ENCODE peak calls at places on chromosomes 11 and 22, in six cellular contexts. W is A673, L is upper lobe of right lung, P is WTC11, C is astrocyte of the cerebellum, K is gastrocnemius medialis. U is an unnamed sample.

GRCh38 chr11:117414724-117415123 is 87.1 kb downstream of the CEP164 start:
- DNase-seq in W (no peak), L (no peak), P (no peak), C (no peak), K (no peak), U (no peak)

GRCh38 chr11:2794419-2794795 is 91.2 kb downstream of the CDKN1C start:
- DNase-seq in W (no peak), L (peak; percentile 52), P (peak; percentile 4), C (no peak), K (no peak), U (no peak)

GRCh38 chr11:108364159-108364558 is 103.2 kb downstream of the C11orf65 start:
- DNase-seq in W (no peak), L (no peak), P (no peak), C (no peak), K (no peak), U (no peak)

GRCh38 chr22:49582171-49582570 is 245.5 kb downstream of the BRD1 start:
- DNase-seq in W (no peak), L (no peak), P (no peak), C (no peak), K (no peak), U (no peak)

GRCh38 chr22:49519117-49519737 is 308.4 kb downstream of the BRD1 start:
- DNase-seq in W (no peak), L (no peak), P (no peak), C (no peak), K (no peak), U (no peak)

GRCh38 chr11:114377612-114378267 is 22.6 kb downstream of the C11orf71 start:
- DNase-seq in W (peak; percentile 74), L (no peak), P (no peak), C (no peak), K (no peak), U (no peak)

GRCh38 chr11:71491531-71492329 is 35.3 kb upstream of the KRTAP5-7 start:
- DNase-seq in W (no peak), L (peak; percentile 48), P (no peak), C (no peak), K (no peak), U (no peak)

GRCh38 chr22:17728786-17729185 is 45.5 kb downstream of the BID start:
- DNase-seq in W (no peak), L (no peak), P (no peak), C (no peak), K (no peak), U (no peak)

GRCh38 chr11:554824-555499 is 5.6 kb downstream of the LMNTD2 start:
- DNase-seq in W (peak; percentile 80), L (peak; percentile 88), P (peak; percentile 85), C (no peak), K (no peak), U (peak; percentile 94)

DNA sequence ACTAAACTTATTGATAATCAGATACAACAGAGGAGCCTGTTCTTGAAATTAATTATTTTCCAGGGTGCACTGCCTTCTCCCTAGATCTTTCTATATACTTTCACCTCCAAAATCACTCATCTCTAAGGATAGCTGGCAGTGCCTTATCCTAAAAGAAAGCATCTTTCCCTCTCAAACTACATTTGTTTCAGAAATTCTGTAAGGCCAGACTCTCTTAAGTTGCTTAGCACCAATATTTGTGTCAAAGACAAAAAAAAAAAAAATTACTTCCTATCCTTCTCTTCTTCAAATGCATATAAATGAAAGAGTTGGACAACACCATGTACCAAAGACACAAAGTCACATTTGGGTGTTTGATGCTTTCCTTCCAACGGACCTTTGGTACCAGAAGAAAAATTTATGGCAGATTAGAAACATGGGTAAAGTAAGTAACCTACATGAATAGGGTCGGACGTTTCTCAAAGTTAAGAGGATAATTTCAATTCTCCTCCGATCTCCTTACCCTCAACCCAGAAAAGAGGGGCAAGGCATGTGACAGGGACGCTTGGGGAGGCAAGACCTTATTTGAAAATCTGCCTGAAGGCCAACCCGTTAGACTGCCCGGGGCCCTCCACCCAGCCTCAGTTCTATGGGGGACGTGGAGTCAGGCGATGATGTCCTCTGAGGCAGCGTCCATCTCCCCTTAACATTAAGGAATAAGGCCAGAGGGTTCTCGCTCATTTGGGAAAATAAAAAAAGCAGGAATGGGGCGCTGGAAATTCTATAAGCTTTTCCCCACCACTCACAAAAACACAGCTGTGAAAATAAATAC is 66.3 kb downstream of the ETS1 start:
- DNase-seq in W (no peak), L (no peak), P (no peak), C (no peak), K (no peak), U (no peak)
- TF ChIP-seq CTCF in W (no peak), L (no peak), P (no peak), C (no peak), K (no peak), U (no peak)

GRCh38 chr22:20588843-20589581 is 81.6 kb downstream of the MED15 start:
- DNase-seq in W (no peak), L (no peak), P (no peak), C (no peak), K (no peak), U (no peak)

GRCh38 chr22:20586403-20586745 is 79.0 kb downstream of the MED15 start:
- DNase-seq in W (no peak), L (peak; percentile 61), P (no peak), C (no peak), K (no peak), U (no peak)

GRCh38 chr22:20587206-20587958 is 80.0 kb downstream of the MED15 start:
- DNase-seq in W (no peak), L (no peak), P (no peak), C (no peak), K (no peak), U (no peak)

GRCh38 chr22:20589614-20590476 is 82.4 kb downstream of the MED15 start:
- DNase-seq in W (no peak), L (peak; percentile 62), P (no peak), C (no peak), K (no peak), U (no peak)

GRCh38 chr22:20588092-20588842 is 80.9 kb downstream of the MED15 start:
- DNase-seq in W (no peak), L (no peak), P (no peak), C (no peak), K (no peak), U (no peak)
- TF ChIP-seq CTCF in W (no peak), L (no peak), P (no peak), C (no peak), K (no peak), U (no peak)

GRCh38 chr11:43278302-43278956 is 33.4 kb upstream of the API5 start:
- DNase-seq in W (peak; percentile 95), L (no peak), P (peak; percentile 23), C (no peak), K (no peak), U (peak; percentile 23)
- TF ChIP-seq CTCF in W (peak; percentile 89), L (no peak), P (peak; percentile 32), C (peak; percentile 44), K (no peak), U (peak; percentile 16)

DNA sequence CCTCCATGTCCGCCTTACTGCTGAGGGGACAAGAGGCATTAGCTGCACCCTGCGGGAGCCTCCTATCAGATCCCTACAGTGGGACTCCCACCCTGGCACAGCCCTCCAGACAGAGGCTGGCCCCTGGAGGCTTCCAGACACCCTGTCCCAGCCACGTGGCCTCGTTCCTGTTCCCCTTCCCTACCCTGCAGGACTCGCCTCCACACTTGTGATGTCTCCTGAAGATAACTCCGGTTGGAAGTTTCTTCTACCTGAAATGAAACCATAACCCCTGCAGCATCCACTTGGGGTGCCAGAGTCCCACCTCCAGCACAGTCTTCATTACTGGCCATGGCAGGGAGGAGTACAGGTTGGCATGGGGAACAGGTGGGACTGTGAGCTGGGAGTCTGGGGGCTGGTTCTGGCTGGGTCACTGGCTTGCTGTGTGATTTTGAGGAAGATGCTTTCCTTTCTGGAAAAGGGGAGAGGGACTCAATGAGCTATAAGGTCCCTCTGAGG is 4.9 kb upstream of the SH3BP1 start:
- DNase-seq in W (no peak), L (no peak), P (no peak), C (no peak), K (no peak), U (no peak)
- TF ChIP-seq CTCF in W (peak; percentile 27), L (no peak), P (no peak), C (peak; percentile 42), K (no peak), U (peak; percentile 28)

DNA sequence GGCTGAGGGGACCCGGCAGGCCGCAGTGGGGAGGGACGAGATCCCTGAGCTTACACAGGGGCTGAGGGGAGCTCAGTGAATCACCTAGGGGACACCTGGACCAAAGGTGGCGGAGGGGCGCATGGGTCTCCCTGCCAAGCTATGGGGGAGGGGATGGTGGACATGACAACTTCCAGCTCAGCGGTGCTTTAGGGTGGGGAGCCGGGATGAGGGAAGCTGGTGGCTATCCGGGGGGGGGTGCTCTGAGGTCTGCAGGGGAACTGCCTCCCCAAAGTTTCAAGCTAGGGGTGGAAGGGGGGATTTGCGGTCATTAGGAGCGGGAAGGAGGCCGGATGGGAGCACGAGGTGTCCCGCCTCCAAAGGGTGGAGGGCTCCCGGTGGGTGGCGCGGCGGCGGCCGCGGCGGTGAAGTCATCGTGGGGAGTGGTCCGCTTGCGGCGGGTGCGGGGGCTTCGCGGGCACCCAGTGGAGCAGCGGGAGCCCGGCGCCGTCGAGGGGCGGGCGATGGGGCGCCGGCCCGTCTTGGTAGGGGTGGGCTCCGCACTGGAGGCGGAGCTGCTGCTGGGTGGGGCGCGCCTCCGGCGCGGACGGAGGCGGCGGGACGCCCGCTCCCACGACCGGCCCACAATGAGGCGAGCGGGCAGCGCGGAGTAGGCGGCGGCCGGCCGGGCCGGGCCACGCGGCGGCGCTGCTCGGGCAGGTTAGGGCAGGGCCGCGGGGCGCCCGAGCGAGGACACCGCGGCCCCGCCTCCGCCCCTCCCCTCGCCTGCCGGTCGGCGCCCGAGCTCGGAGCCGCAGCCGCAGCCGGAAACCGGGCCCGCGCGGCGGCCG is at the start of gene MICALL1:
- DNase-seq in W (peak; percentile 61), L (peak; percentile 89), P (peak; percentile 68), C (no peak), K (peak; percentile 35), U (peak; percentile 97)
- TF ChIP-seq CTCF in W (no peak), L (no peak), P (no peak), C (no peak), K (peak; percentile 43), U (peak; percentile 72)

DNA sequence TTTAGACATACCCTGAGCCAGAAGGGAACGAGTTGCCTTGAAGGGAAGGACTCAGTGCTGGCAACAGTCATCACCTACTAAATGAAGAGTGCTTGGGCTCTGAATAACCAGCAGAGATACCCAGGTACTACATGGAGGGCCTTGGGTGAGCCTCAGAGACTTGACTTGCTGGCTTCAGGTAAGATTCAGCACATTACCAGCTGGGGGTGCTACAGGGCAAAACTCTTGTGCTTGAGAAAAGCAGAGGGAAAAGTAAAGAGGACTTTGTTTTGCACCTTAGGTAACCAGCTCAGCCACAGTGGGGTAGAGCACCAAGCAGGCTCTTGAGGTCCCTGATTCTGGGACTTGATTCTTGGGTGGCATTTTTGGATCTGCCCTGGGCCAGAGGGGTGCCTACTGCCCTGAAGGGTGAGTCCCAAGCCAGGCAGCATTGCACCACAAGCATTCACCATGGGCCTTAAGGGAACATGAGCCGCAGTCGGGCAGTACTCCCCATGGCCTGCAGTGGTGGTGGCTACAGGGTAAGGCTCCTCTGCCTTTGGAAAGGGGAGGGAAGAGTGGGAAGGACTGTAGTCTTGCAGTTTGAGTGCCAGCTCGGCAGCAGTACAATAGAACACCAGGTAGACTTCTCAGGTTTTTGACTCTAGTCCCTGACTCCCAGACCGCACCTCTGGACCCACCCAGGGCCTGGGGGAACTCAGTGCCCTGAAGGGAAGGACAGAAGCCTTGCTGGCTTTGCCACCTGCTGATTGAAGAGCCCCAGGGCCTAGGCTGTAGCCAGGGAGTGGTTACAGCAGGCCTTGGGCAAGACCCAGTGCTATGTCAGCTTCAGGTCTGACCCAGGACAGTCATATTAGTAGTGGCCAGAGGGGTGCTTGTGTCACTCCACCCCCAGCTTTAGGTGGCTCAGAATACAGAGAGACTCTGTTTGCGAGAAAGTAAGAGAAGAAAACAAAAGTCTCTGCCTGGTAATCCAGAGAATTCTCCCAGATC is 22.7 kb upstream of the PLEKHA7 start:
- DNase-seq in W (peak; percentile 13), L (no peak), P (peak; percentile 67), C (no peak), K (no peak), U (no peak)
- TF ChIP-seq CTCF in W (peak; percentile 34), L (no peak), P (peak; percentile 26), C (no peak), K (no peak), U (peak; percentile 34)

GRCh38 chr11:74094393-74094792 is 76.4 kb downstream of the C2CD3 start:
- DNase-seq in W (no peak), L (no peak), P (no peak), C (no peak), K (no peak), U (no peak)
- TF ChIP-seq CTCF in W (no peak), L (no peak), P (no peak), C (no peak), K (no peak), U (no peak)